ENCODE peak calls at places on chromosomes 7 and 10, in seven cellular contexts. K, P, X, D, G, V and L are unnamed samples.

GRCh38 chr10:35462491-35462934 is 126.2 kb downstream of the CCNY start:
- DNase-seq in K (no peak), P (no peak), X (peak; percentile 25), D (peak; percentile 9), G (no peak), V (no peak), L (no peak)

GRCh38 chr10:110822708-110823291 is 48.9 kb upstream of the PDCD4 start:
- DNase-seq in K (no peak), P (no peak), X (no peak), D (no peak), G (no peak), V (peak; percentile 21), L (no peak)

GRCh38 chr7:15684834-15685233 is 1.6 kb downstream of the MEOX2 start:
- DNase-seq in K (peak; percentile 22), P (no peak), X (no peak), D (no peak), G (no peak), V (no peak), L (no peak)

GRCh38 chr10:86349474-86349873 is 17.1 kb downstream of the GRID1 start:
- DNase-seq in K (no peak), P (no peak), X (no peak), D (peak; percentile 9), G (peak; percentile 52), V (no peak), L (no peak)

GRCh38 chr10:29719281-29719675 is 84.5 kb upstream of the SVIL start:
- DNase-seq in K (no peak), P (no peak), X (no peak), D (no peak), G (no peak), V (no peak), L (no peak)

GRCh38 chr10:21318768-21319167 is 206.7 kb downstream of the SKIDA1 start:
- DNase-seq in K (peak; percentile 28), P (no peak), X (no peak), D (peak; percentile 43), G (no peak), V (no peak), L (no peak)

GRCh38 chr10:86355571-86356038 is 11.0 kb downstream of the GRID1 start:
- DNase-seq in K (no peak), P (no peak), X (no peak), D (no peak), G (no peak), V (peak; percentile 36), L (no peak)

GRCh38 chr7:33764752-33765451 is 140.4 kb upstream of the BMPER start:
- DNase-seq in K (no peak), P (no peak), X (no peak), D (peak; percentile 75), G (no peak), V (no peak), L (peak; percentile 23)

GRCh38 chr10:30455816-30456215 is 21.8 kb downstream of the MAP3K8 start:
- DNase-seq in K (no peak), P (no peak), X (peak; percentile 30), D (no peak), G (no peak), V (peak; percentile 22), L (no peak)

GRCh38 chr7:107049971-107050532 is 5.5 kb downstream of the PRKAR2B start:
- DNase-seq in K (no peak), P (no peak), X (no peak), D (no peak), G (no peak), V (no peak), L (no peak)

GRCh38 chr7:107048783-107049418 is 4.4 kb downstream of the PRKAR2B start:
- DNase-seq in K (no peak), P (no peak), X (no peak), D (no peak), G (no peak), V (no peak), L (peak; percentile 22)

GRCh38 chr7:107049480-107049879 is 5.0 kb downstream of the PRKAR2B start:
- DNase-seq in K (no peak), P (no peak), X (no peak), D (no peak), G (no peak), V (no peak), L (no peak)

GRCh38 chr7:107046511-107047259 is 2.2 kb downstream of the PRKAR2B start:
- DNase-seq in K (no peak), P (no peak), X (no peak), D (no peak), G (no peak), V (no peak), L (no peak)

GRCh38 chr7:107047902-107048782 is 3.6 kb downstream of the PRKAR2B start:
- DNase-seq in K (no peak), P (no peak), X (no peak), D (peak; percentile 39), G (no peak), V (no peak), L (no peak)
- H3K4me1 ChIP-seq in K (no peaks in the 10 kb centered on the region), P (peaks cover 13% of the 10 kb centered on the region), X (peaks cover 10% of the 10 kb centered on the region), D (peaks cover 5% of the 10 kb centered on the region), G (peaks cover 18% of the 10 kb centered on the region), V (peaks cover 4% of the 10 kb centered on the region), L (peaks cover 12% of the 10 kb centered on the region)

GRCh38 chr7:143002856-143003255 is 24.1 kb downstream of the OR9A2 start:
- DNase-seq in K (no peak), P (no peak), X (no peak), D (no peak), G (no peak), V (peak; percentile 34), L (no peak)
- H3K4me3 ChIP-seq in K (no peak overlapping the region), P (no peak overlapping the region), X (peak overlapping the region; percentile 30), D (no peak overlapping the region), G (peak overlapping the region; percentile 10), V (no peak overlapping the region), L (peak overlapping the region; percentile 70)

GRCh38 chr10:108070789-108071188 is 906.3 kb upstream of the SORCS1 start:
- DNase-seq in K (no peak), P (no peak), X (no peak), D (no peak), G (no peak), V (no peak), L (no peak)

GRCh38 chr10:108069096-108069495 is 904.6 kb upstream of the SORCS1 start:
- DNase-seq in K (no peak), P (no peak), X (no peak), D (no peak), G (no peak), V (no peak), L (peak; percentile 45)

GRCh38 chr10:108060246-108060645 is 895.7 kb upstream of the SORCS1 start:
- DNase-seq in K (no peak), P (no peak), X (no peak), D (no peak), G (no peak), V (no peak), L (peak; percentile 37)

DNA sequence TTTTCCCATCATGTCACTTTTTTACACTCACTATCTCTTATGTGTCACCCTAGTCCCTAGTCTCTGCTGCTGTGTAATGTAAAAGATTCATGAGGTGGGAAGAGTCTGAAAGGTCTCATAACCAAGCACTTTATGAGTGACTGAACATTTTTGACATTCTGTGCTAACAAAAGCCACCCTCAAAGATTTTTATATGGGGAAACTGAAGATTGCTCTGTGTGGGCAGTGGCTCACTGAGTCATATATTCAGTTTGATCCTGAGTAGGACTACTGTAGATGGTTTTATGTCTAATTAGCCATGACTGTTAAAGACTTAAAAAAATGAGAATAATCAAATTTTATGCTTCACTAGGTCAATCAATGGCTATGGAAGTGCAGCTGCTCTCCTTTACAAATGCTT is 900.4 kb upstream of the SORCS1 start:
- DNase-seq in K (no peak), P (no peak), X (no peak), D (no peak), G (no peak), V (no peak), L (no peak)
- H3K9me3 ChIP-seq in K (no peaks in the 10 kb centered on the region), P (no peaks in the 10 kb centered on the region), X (no peaks in the 10 kb centered on the region), D (no peaks in the 10 kb centered on the region), G (no peaks in the 10 kb centered on the region), V (no peaks in the 10 kb centered on the region), L (no peaks in the 10 kb centered on the region)

DNA sequence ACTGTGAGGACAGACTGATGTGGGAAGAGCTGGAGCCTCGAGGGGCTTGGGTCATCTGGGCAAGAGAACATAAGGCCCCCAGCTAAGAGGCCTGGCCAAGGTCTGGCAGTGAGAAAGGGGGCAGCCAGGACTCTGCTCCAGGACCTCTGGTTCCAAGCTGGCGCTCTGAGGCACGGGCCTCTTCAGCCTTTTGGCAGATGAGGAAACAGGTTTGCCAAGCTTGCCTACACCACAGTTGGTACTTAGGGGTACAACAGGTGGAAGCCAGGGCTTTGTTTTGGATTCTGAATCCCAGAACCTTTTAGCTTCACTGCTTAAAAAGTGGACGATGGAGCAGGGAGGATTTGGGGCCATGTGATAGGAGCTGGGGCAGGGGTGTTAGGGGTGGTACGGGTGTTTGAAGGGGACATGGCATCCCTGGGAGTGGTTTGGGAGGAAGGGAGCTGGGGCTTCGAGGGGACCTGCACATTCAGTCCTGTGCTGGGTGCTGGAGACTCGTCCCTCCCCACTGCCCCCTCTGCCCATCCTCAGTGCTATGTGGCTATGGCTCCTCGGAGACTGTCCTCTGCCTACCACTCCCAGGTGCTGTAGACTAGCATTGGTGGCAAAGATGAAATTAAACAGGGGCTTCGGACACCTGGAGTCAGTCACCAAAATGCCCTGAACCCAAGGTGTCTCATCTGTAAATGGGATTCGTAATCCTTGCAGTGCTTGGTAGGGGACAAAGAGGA is 30.3 kb downstream of the ZNF775 start:
- DNase-seq in K (no peak), P (no peak), X (no peak), D (no peak), G (no peak), V (no peak), L (no peak)
- H3K4me1 ChIP-seq in K (peaks cover 5% of the 10 kb centered on the region), P (peaks cover 18% of the 10 kb centered on the region), X (peaks cover 11% of the 10 kb centered on the region), D (peaks cover 51% of the 10 kb centered on the region), G (peaks cover 16% of the 10 kb centered on the region), V (peaks cover 7% of the 10 kb centered on the region), L (peaks cover 17% of the 10 kb centered on the region)

DNA sequence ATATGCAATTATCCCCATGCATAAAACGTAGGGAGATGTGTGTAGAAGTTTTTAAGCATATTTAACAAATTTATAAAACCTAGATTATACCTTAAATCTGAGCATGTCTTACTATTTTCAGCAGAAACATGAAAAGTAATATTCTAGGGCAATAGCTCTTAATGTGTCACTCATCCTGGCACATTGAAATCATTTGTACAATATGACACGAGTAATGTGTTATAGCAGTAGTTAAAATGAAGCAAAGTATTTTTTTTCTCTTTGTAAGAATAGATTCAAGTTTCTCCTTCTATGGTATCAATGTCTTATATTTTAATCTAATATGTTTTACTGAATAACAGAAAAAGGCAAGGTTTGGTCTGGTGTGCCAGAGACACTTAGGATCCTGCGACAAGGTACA is 274.9 kb upstream of the PLXDC2 start:
- DNase-seq in K (no peak), P (no peak), X (no peak), D (no peak), G (no peak), V (no peak), L (no peak)
- H3K4me3 ChIP-seq in K (no peak overlapping the region), P (no peak overlapping the region), X (no peak overlapping the region), D (no peak overlapping the region), G (no peak overlapping the region), V (no peak overlapping the region), L (no peak overlapping the region)